ENCODE peak calls at places on chromosome 6, in six cellular contexts. B, F, K, D, O and N are unnamed samples. For H3K4me1, the result is how much of the 10 kb centered on the place peaks cover.

GRCh38 chr6:146358341-146359046 is 185.1 kb upstream of the RAB32 start:
- DNase-seq in B (no peak), F (no peak), K (no peak), D (peak), O (no peak), N (no peak)

GRCh38 chr6:105452924-105453756 is 50.3 kb upstream of the PREP start:
- DNase-seq in B (peak), F (no peak), K (no peak), D (no peak), O (peak), N (no peak)

GRCh38 chr6:153056308-153056707 is 53.8 kb upstream of the MTRF1L start:
- DNase-seq in B (no peak), F (no peak), K (no peak), D (no peak), O (no peak), N (no peak)

GRCh38 chr6:71727632-71728294 is 158.6 kb upstream of the RIMS1 start:
- DNase-seq in B (no peak), F (no peak), K (no peak), D (no peak), O (no peak), N (no peak)

GRCh38 chr6:169086020-169086419 is 167.6 kb downstream of the THBS2 start:
- DNase-seq in B (no peak), F (no peak), K (no peak), D (no peak), O (no peak), N (no peak)

GRCh38 chr6:84635081-84635745 is 129.2 kb downstream of the TBX18 start:
- DNase-seq in B (no peak), F (peak), K (no peak), D (peak), O (no peak), N (no peak)

GRCh38 chr6:150030611-150031010 is 5.3 kb upstream of the RAET1L start:
- DNase-seq in B (no peak), F (no peak), K (no peak), D (no peak), O (no peak), N (no peak)

GRCh38 chr6:15892369-15892768 is 229.5 kb upstream of the DTNBP1 start:
- DNase-seq in B (no peak), F (no peak), K (no peak), D (no peak), O (no peak), N (no peak)

GRCh38 chr6:130696806-130697205 is 130.4 kb upstream of the SMLR1 start:
- DNase-seq in B (no peak), F (peak), K (no peak), D (no peak), O (no peak), N (no peak)

GRCh38 chr6:50925548-50925947 is 106.9 kb downstream of the TFAP2B start:
- DNase-seq in B (no peak), F (no peak), K (no peak), D (no peak), O (no peak), N (no peak)

GRCh38 chr6:90088009-90088408 is 193.7 kb downstream of the GJA10 start:
- DNase-seq in B (no peak), F (peak), K (no peak), D (peak), O (no peak), N (no peak)

GRCh38 chr6:55496201-55496600 is 82.8 kb downstream of the HMGCLL1 start:
- DNase-seq in B (no peak), F (no peak), K (no peak), D (no peak), O (no peak), N (no peak)

GRCh38 chr6:97081010-97081573 is 156.6 kb downstream of the KLHL32 start:
- DNase-seq in B (no peak), F (no peak), K (no peak), D (no peak), O (no peak), N (no peak)

GRCh38 chr6:5457983-5458683 is 196.8 kb downstream of the FARS2 start:
- DNase-seq in B (no peak), F (no peak), K (peak), D (no peak), O (no peak), N (no peak)

GRCh38 chr6:42745083-42745637 is 743 bp downstream of the TBCC start:
- DNase-seq in B (peak), F (peak), K (peak), D (peak), O (peak), N (no peak)

GRCh38 chr6:92122746-92123145 is 1296.6 kb downstream of the EPHA7 start:
- DNase-seq in B (no peak), F (peak), K (no peak), D (peak), O (no peak), N (no peak)

GRCh38 chr6:14996892-14997291 is 249.0 kb upstream of the JARID2 start:
- DNase-seq in B (no peak), F (no peak), K (no peak), D (no peak), O (no peak), N (no peak)

GRCh38 chr6:130020106-130020851 is 1.9 kb downstream of the L3MBTL3 start:
- DNase-seq in B (peak), F (no peak), K (peak), D (peak), O (peak), N (no peak)

GRCh38 chr6:170117111-170117972 is 173.5 kb downstream of the DLL1 start:
- DNase-seq in B (peak), F (no peak), K (no peak), D (no peak), O (no peak), N (no peak)

GRCh38 chr6:31620586-31621319 is at the start of gene PRRC2A:
- DNase-seq in B (peak), F (peak), K (peak), D (no peak), O (no peak), N (peak)

GRCh38 chr6:15329154-15329781 is 83.4 kb downstream of the JARID2 start:
- DNase-seq in B (no peak), F (peak), K (no peak), D (peak), O (no peak), N (no peak)

GRCh38 chr6:34834789-34835518 is 43.1 kb downstream of the BLTP3A start:
- DNase-seq in B (no peak), F (peak), K (no peak), D (peak), O (no peak), N (no peak)

GRCh38 chr6:102114402-102114801 is 720.9 kb downstream of the GRIK2 start:
- DNase-seq in B (no peak), F (no peak), K (no peak), D (no peak), O (no peak), N (no peak)

GRCh38 chr6:129849456-129849855 is 11.7 kb downstream of the TMEM244 start:
- DNase-seq in B (no peak), F (peak), K (no peak), D (peak), O (no peak), N (no peak)

GRCh38 chr6:110652520-110652919 is 162.7 kb downstream of the CDK19 start:
- DNase-seq in B (no peak), F (peak), K (no peak), D (peak), O (no peak), N (no peak)

GRCh38 chr6:110653381-110653780 is 161.9 kb downstream of the CDK19 start:
- DNase-seq in B (no peak), F (no peak), K (no peak), D (no peak), O (no peak), N (no peak)

GRCh38 chr6:110650755-110651154 is 164.5 kb downstream of the CDK19 start:
- DNase-seq in B (no peak), F (no peak), K (no peak), D (no peak), O (no peak), N (no peak)

GRCh38 chr6:110656492-110656891 is 158.8 kb downstream of the CDK19 start:
- DNase-seq in B (no peak), F (no peak), K (no peak), D (no peak), O (no peak), N (no peak)

DNA sequence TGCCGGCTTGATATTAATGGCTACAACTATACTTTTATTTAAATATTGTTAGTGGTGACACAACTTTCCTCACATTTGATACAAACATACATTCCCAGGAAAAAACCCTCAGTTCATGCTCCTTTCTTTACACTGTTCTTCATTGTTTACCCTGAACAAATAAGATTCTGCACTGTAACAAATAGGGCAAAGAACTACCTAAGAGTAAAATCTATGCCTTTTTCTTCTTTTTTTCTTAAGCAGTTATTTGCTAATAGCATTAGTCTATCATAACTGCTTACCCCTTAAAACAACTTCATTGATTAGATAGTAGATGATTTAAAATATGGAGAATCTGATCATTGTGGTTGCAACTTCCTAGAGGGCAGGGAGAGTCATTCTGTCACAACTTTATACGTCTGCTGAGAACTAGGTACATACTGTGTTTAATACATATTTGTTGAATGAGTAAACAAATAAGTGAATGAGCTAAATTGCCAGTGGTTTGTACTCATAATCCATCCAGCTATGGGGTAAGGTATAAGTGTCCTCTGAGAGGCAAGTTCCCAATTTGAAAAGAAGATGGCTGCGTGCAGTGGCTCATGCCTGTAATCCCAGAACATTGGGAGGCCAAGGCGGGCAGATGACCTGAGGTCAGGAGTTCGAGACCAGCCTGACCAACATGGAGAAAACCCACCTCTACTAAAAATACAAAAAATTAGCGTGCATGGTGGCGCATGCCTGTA is 161.0 kb downstream of the CDK19 start:
- DNase-seq in B (no peak), F (peak), K (no peak), D (peak), O (no peak), N (no peak)
- H3K27ac ChIP-seq in B (no peak), F (no peak), K (no peak), D (no peak), O (no peak), N (no peak)

DNA sequence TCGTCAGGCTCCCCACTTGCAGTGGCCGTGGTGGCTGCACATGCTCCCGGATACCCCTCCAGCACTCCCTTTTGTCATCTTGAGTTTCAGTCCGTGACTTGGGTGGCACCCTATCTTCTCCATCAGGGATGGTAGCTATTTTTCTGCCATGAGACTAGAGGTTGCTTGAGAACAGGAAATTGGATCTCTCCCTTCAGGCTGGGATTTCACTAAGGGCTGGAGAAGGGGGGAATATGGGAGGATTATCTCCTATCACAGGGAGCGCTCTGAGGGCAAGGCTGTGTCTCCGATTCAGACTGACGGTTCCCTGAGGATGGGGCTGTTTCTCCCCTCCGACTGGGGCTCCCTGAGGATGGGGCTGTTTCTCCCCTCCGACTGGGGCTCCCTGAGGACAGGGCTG is 123.1 kb downstream of the MRPL14 start:
- DNase-seq in B (no peak), F (no peak), K (no peak), D (no peak), O (no peak), N (no peak)
- H3K4me1 ChIP-seq in B (under half), F (under half), K (under half), D (half or more), O (under half), N (under half)

GRCh38 chr6:148407372-148407771 is 64.7 kb downstream of the SASH1 start:
- DNase-seq in B (no peak), F (peak), K (no peak), D (peak), O (no peak), N (no peak)
- H3K27ac ChIP-seq in B (no peak), F (peak), K (no peak), D (no peak), O (no peak), N (peak)

GRCh38 chr6:56848105-56848504 is 106.8 kb upstream of the BEND6 start:
- DNase-seq in B (no peak), F (no peak), K (no peak), D (no peak), O (no peak), N (no peak)

GRCh38 chr6:56842602-56843475 is 112.1 kb upstream of the BEND6 start:
- DNase-seq in B (peak), F (peak), K (peak), D (peak), O (no peak), N (peak)

GRCh38 chr6:56843476-56844349 is 111.2 kb upstream of the BEND6 start:
- DNase-seq in B (peak), F (peak), K (peak), D (peak), O (no peak), N (peak)

GRCh38 chr6:56841751-56842150 is 113.2 kb upstream of the BEND6 start:
- DNase-seq in B (no peak), F (no peak), K (no peak), D (no peak), O (no peak), N (no peak)

GRCh38 chr6:56845027-56845426 is 109.9 kb upstream of the BEND6 start:
- DNase-seq in B (no peak), F (no peak), K (no peak), D (no peak), O (no peak), N (no peak)
- H3K4me1 ChIP-seq in B (under half), F (under half), K (under half), D (under half), O (under half), N (under half)